ENCODE peak calls at places on chromosomes 12 and 14, in four cellular contexts. C is upper lobe of right lung, D is A549, K is prostate gland. Z is an unnamed sample.

GRCh38 chr14:93619176-93619793 is 169.0 kb downstream of the PRIMA1 start:
- DNase-seq in C (no peak), D (peak; percentile 33), K (no peak), Z (no peak)

GRCh38 chr14:51209457-51209856 is 30.6 kb upstream of the TMX1 start:
- DNase-seq in C (no peak), D (no peak), K (no peak), Z (no peak)

GRCh38 chr14:41766772-41767171 is 160.1 kb downstream of the LRFN5 start:
- DNase-seq in C (no peak), D (no peak), K (no peak), Z (no peak)

GRCh38 chr12:56333197-56333678 is 562 bp downstream of the PAN2 start:
- DNase-seq in C (no peak), D (peak; percentile 31), K (peak; percentile 6), Z (no peak)

GRCh38 chr14:74685054-74685453 is 27.8 kb downstream of the AREL1 start:
- DNase-seq in C (no peak), D (no peak), K (no peak), Z (no peak)

GRCh38 chr14:90554341-90554740 is 157.5 kb downstream of the CALM1 start:
- DNase-seq in C (peak; percentile 77), D (no peak), K (peak; percentile 71), Z (peak; percentile 45)

GRCh38 chr14:76152333-76152681 is 585 bp downstream of the GPATCH2L start:
- DNase-seq in C (peak; percentile 77), D (peak; percentile 74), K (peak; percentile 29), Z (peak; percentile 93)

GRCh38 chr14:95741051-95741490 is 27.1 kb upstream of the TCL1A start:
- DNase-seq in C (no peak), D (no peak), K (peak; percentile 71), Z (peak; percentile 82)

GRCh38 chr12:55974308-55974724 is 438 bp downstream of the RAB5B start:
- DNase-seq in C (peak; percentile 84), D (peak; percentile 60), K (peak; percentile 37), Z (no peak)

DNA sequence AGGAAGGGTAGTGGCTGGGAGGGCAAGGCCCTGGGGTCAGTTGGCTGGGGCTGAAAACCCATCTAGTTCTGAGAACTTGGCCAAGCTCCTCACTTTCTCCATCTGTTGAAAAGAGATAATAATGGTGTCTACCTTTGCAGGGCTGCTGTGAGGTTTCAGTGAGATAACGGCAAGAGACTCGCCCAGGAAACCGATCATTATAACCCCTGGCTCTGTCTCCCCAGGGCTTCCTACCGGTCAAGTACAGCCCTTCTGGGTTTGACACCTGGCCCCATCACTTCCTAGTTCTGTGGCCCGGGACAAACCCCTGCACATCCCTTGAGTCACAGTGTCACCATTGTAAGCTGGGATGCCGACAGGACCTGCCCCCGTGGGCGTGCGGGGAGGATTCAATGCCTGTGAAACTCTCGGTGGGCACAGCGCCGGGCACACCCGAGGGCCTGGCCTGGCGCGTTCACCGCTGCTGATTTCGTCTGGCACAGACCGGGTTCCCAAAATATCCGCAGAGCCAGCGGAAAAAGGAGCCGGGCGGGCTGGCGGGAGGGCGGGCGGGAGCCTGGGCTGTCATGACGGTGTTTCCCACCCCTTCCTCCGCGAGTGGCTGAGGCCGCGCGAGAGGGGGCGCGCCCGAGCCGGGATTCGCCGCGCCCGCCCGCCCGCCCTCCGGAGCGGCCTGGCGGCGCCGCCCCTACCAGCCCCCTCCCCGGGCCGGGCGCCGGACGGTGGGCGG is 4.5 kb downstream of the KMT5A start:
- DNase-seq in C (peak; percentile 89), D (peak; percentile 87), K (peak; percentile 75), Z (peak; percentile 66)
- H3K4me1 ChIP-seq in C (peaks cover 48% of the 10 kb centered on the region), D (peaks cover 28% of the 10 kb centered on the region), K (peaks cover 28% of the 10 kb centered on the region), Z (peaks cover 8% of the 10 kb centered on the region)

DNA sequence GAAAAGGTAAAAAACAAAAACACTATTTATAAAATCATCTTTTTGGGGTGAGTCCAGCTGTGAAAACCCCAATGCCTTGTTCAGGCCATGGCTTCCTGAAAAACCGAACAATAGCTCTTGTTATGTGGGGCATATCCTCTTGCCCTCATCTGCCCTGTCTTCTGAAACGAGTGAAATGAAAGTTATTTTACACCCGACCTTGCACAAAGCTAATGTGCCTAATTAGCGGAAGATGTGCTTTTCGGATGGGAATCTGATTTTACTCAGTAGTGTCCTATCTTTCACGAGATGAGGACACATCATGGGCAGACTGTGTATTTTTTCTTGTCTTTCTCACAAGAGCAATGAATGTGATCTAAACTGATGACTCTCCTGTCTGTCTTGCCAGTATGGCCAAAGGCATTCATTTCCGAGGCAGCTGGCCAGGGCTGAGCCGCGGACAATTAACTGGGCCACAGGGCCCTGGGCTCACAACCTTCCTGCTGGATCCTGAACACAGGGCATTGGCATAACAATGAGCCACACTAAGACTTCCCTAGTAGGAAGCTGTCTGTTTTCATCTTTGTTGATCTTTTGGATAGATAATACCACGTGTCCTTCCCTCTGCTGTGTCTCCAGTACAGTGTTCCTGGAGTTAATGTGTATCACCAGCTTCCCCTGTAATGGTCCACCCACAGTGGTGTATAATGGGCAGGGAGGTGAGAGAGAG is 86.0 kb upstream of the HIF1A start:
- DNase-seq in C (no peak), D (no peak), K (no peak), Z (no peak)
- H3K4me1 ChIP-seq in C (peaks cover 26% of the 10 kb centered on the region), D (peaks cover 22% of the 10 kb centered on the region), K (no peaks in the 10 kb centered on the region), Z (no peaks in the 10 kb centered on the region)

DNA sequence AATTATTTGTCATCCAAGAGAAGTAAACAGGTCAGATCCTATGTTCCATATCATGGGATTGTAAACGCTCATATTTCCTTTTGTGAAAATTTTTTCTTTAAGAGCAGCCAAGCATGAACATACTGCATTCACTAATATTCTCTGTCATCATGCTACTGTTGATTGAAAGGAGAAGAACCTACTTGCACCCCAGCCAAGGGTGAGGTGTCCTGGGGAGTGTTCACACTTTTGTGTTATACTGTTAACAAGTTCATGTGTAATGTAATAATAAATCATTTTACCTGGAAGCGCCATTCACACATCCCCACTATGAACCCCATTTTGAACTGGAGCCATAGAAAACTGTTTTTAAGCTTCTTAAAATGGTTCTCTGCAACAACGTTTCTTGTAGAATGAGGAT is 53.6 kb downstream of the HMGA2 start:
- DNase-seq in C (no peak), D (no peak), K (no peak), Z (no peak)
- H3K4me1 ChIP-seq in C (peaks cover 7% of the 10 kb centered on the region), D (no peaks in the 10 kb centered on the region), K (no peaks in the 10 kb centered on the region), Z (peaks cover 73% of the 10 kb centered on the region)

GRCh38 chr12:104291867-104292524 is 11.5 kb upstream of the EID3 start:
- DNase-seq in C (no peak), D (no peak), K (no peak), Z (no peak)
- H3K4me1 ChIP-seq in C (peaks cover 48% of the 10 kb centered on the region), D (peaks cover 48% of the 10 kb centered on the region), K (peaks cover 6% of the 10 kb centered on the region), Z (peaks cover 8% of the 10 kb centered on the region)

GRCh38 chr12:107631715-107632114 is 53.9 kb upstream of the PWP1 start:
- DNase-seq in C (no peak), D (no peak), K (no peak), Z (no peak)
- H3K4me1 ChIP-seq in C (no peaks in the 10 kb centered on the region), D (no peaks in the 10 kb centered on the region), K (no peaks in the 10 kb centered on the region), Z (no peaks in the 10 kb centered on the region)

GRCh38 chr12:15152456-15152855 is 68.8 kb downstream of the RERG start:
- DNase-seq in C (no peak), D (no peak), K (no peak), Z (no peak)

GRCh38 chr12:15154108-15154507 is 67.1 kb downstream of the RERG start:
- DNase-seq in C (no peak), D (no peak), K (no peak), Z (no peak)

GRCh38 chr12:15151141-15152091 is 69.8 kb downstream of the RERG start:
- DNase-seq in C (no peak), D (no peak), K (peak; percentile 28), Z (no peak)

GRCh38 chr12:15155271-15155670 is 65.9 kb downstream of the RERG start:
- DNase-seq in C (no peak), D (no peak), K (no peak), Z (no peak)

DNA sequence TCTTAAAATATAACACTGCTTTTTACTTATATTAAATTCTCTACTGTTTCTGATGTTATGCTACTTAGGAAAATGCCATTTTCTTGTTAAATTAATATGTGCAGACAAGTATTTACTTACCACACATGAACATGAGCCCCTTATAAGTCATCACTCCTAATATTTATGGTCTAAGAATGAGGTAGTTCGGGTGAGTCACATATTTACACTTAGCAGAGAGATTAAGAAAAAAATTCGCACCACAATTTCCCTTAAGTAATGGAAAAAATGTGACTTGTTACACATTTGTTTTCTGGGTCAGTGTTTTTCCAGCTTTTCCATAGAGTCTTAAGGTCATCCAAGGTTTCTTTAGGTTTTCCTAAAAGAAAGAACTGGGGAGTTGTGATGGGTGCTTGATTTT is 68.4 kb downstream of the RERG start:
- DNase-seq in C (no peak), D (no peak), K (no peak), Z (no peak)
- H3K4me1 ChIP-seq in C (peaks cover 20% of the 10 kb centered on the region), D (peaks cover 21% of the 10 kb centered on the region), K (no peaks in the 10 kb centered on the region), Z (peaks cover 7% of the 10 kb centered on the region)

DNA sequence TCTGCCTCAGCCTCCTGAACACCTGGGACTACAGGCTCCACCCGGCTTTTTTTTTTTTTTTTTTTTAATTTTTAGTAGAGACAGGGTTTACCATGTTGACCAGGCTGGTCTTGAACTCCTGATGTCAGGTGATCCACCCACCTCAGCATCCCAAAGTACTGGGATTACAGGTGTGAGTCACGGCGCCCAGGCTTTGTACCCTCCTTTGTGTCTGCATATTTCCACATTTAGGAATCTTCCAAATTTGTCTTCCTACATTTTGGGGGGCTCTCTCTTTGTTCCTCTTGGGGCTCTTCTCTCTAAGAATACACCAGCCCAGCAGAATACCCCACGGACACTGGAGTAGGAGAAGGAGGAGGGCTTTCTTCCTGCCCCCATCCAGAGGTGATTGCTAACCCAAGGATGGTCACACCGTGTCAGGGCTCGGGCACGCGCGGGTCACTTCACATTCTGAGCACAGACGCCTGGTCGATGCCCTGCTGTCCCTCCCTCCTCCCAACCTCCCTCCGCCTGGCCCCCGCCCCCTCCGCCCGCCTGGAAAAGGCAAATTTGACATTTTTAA is 2.1 kb upstream of the DNAJC22 start:
- DNase-seq in C (no peak), D (no peak), K (no peak), Z (peak; percentile 37)
- H3K4me1 ChIP-seq in C (peaks cover 49% of the 10 kb centered on the region), D (peaks cover 50% of the 10 kb centered on the region), K (peaks cover 29% of the 10 kb centered on the region), Z (peaks cover 13% of the 10 kb centered on the region)

DNA sequence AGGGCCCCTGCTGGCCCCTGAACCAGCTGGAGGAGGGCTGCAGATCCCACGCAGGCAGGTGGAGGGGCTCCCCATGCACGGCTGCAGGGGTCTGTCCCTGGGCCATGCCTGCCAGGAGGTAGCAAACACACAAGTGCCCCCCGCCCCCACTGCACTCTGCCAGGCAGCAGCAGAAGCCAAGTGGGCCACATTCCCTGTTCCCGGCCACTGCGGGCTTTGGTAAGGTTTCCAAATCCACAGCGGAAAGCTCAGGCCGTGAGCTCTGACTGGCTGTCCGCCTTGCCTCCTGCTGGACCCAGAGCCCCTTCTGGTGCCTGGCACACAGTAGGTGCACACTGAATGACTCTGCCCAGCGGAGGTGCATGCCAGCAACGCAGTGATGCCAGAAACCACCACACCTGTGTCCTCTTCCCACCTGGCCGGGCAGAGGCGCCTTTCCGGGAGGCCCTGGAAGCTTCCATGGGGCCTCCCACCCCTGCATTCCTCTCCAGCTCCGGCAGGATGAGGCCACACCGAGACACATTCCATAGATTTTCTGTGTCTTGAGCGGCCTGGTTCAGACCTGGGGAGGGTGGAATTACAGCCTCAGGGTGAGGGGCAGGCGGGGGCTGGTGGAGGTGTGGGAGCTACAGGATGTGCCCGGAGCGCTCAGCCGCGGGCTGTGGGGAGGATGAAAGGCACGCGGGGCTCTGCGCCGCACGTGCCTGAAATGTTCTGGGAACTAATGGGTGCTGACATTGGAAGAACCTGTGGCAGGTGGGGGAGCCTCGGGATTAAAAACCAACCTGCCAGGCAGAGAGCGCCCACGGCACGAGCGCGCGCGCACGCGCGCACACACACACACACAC is 67.0 kb downstream of the NCOR2 start:
- DNase-seq in C (no peak), D (no peak), K (no peak), Z (peak; percentile 91)
- H3K4me1 ChIP-seq in C (peaks cover 43% of the 10 kb centered on the region), D (peaks cover 23% of the 10 kb centered on the region), K (peaks cover 44% of the 10 kb centered on the region), Z (peaks cover 49% of the 10 kb centered on the region)